ENCODE peak calls at places on chromosomes 13 and 19, in ten cellular contexts. One of them, this sample, is unnamed.

GRCh38 chr13:51675385-51675784 is 91.1 kb downstream of the WDFY2 start:
- DNase-seq in NCI-H2029: no peak
- DNase-seq in stimulated activated CD8-positive, alpha-beta memory T cell treated with anti-CD3 and anti-CD28 coated beads, Interleukin-12 subunit alpha, Interleukin-12 subunit beta, amount 100 ng/mL, for 4 hours: no peak
- DNase-seq in NCI-H1092 treated with DMSO at 0.1 percent for 48 hours: no peak
- DNase-seq in NCI-H1694: no peak
- DNase-seq in DMS153: no peak
- DNase-seq in RCC 7860: no peak
- DNase-seq in type B pancreatic cell: no peak
- DNase-seq in cardiac muscle cell: no peak
- DNase-seq in GM04504: no peak
- DNase-seq in this sample: no peak

GRCh38 chr19:39144487-39145071 is 19.0 kb downstream of the PAK4 start:
- DNase-seq in NCI-H2029: no peak
- DNase-seq in stimulated activated CD8-positive, alpha-beta memory T cell treated with anti-CD3 and anti-CD28 coated beads, Interleukin-12 subunit alpha, Interleukin-12 subunit beta, amount 100 ng/mL, for 4 hours: no peak
- DNase-seq in NCI-H1092 treated with DMSO at 0.1 percent for 48 hours: no peak
- DNase-seq in NCI-H1694: no peak
- DNase-seq in DMS153: no peak
- DNase-seq in RCC 7860: no peak
- DNase-seq in type B pancreatic cell: no peak
- DNase-seq in cardiac muscle cell: peak
- DNase-seq in GM04504: no peak
- DNase-seq in this sample: no peak

GRCh38 chr19:38263696-38264485 is 482 bp upstream of the SPINT2 start:
- DNase-seq in NCI-H2029: peak
- DNase-seq in stimulated activated CD8-positive, alpha-beta memory T cell treated with anti-CD3 and anti-CD28 coated beads, Interleukin-12 subunit alpha, Interleukin-12 subunit beta, amount 100 ng/mL, for 4 hours: peak
- DNase-seq in NCI-H1092 treated with DMSO at 0.1 percent for 48 hours: peak
- DNase-seq in NCI-H1694: no peak
- DNase-seq in DMS153: peak
- DNase-seq in RCC 7860: peak
- DNase-seq in type B pancreatic cell: no peak
- DNase-seq in cardiac muscle cell: peak
- DNase-seq in GM04504: no peak
- DNase-seq in this sample: peak

GRCh38 chr13:35712907-35713685 is 236.6 kb upstream of the MAB21L1 start:
- DNase-seq in NCI-H2029: no peak
- DNase-seq in stimulated activated CD8-positive, alpha-beta memory T cell treated with anti-CD3 and anti-CD28 coated beads, Interleukin-12 subunit alpha, Interleukin-12 subunit beta, amount 100 ng/mL, for 4 hours: no peak
- DNase-seq in NCI-H1092 treated with DMSO at 0.1 percent for 48 hours: no peak
- DNase-seq in NCI-H1694: no peak
- DNase-seq in DMS153: no peak
- DNase-seq in RCC 7860: no peak
- DNase-seq in type B pancreatic cell: no peak
- DNase-seq in cardiac muscle cell: peak
- DNase-seq in GM04504: peak
- DNase-seq in this sample: no peak

GRCh38 chr19:50465986-50466771 is 10.1 kb upstream of the EMC10 start:
- DNase-seq in NCI-H2029: peak
- DNase-seq in stimulated activated CD8-positive, alpha-beta memory T cell treated with anti-CD3 and anti-CD28 coated beads, Interleukin-12 subunit alpha, Interleukin-12 subunit beta, amount 100 ng/mL, for 4 hours: no peak
- DNase-seq in NCI-H1092 treated with DMSO at 0.1 percent for 48 hours: peak
- DNase-seq in NCI-H1694: no peak
- DNase-seq in DMS153: peak
- DNase-seq in RCC 7860: no peak
- DNase-seq in type B pancreatic cell: no peak
- DNase-seq in cardiac muscle cell: no peak
- DNase-seq in GM04504: no peak
- DNase-seq in this sample: no peak

GRCh38 chr19:35495107-35496064 is 5.1 kb upstream of the KRTDAP start:
- DNase-seq in NCI-H2029: peak
- DNase-seq in stimulated activated CD8-positive, alpha-beta memory T cell treated with anti-CD3 and anti-CD28 coated beads, Interleukin-12 subunit alpha, Interleukin-12 subunit beta, amount 100 ng/mL, for 4 hours: peak
- DNase-seq in NCI-H1092 treated with DMSO at 0.1 percent for 48 hours: peak
- DNase-seq in NCI-H1694: peak
- DNase-seq in DMS153: peak
- DNase-seq in RCC 7860: peak
- DNase-seq in type B pancreatic cell: no peak
- DNase-seq in cardiac muscle cell: peak
- DNase-seq in GM04504: no peak
- DNase-seq in this sample: peak

GRCh38 chr19:39828015-39828633 is 5.8 kb downstream of the DYRK1B start:
- DNase-seq in NCI-H2029: peak
- DNase-seq in stimulated activated CD8-positive, alpha-beta memory T cell treated with anti-CD3 and anti-CD28 coated beads, Interleukin-12 subunit alpha, Interleukin-12 subunit beta, amount 100 ng/mL, for 4 hours: no peak
- DNase-seq in NCI-H1092 treated with DMSO at 0.1 percent for 48 hours: no peak
- DNase-seq in NCI-H1694: no peak
- DNase-seq in DMS153: peak
- DNase-seq in RCC 7860: no peak
- DNase-seq in type B pancreatic cell: no peak
- DNase-seq in cardiac muscle cell: no peak
- DNase-seq in GM04504: no peak
- DNase-seq in this sample: no peak

GRCh38 chr13:69755101-69755500 is 352.5 kb upstream of the ATXN8OS start:
- DNase-seq in NCI-H2029: no peak
- DNase-seq in stimulated activated CD8-positive, alpha-beta memory T cell treated with anti-CD3 and anti-CD28 coated beads, Interleukin-12 subunit alpha, Interleukin-12 subunit beta, amount 100 ng/mL, for 4 hours: no peak
- DNase-seq in NCI-H1092 treated with DMSO at 0.1 percent for 48 hours: no peak
- DNase-seq in NCI-H1694: no peak
- DNase-seq in DMS153: no peak
- DNase-seq in RCC 7860: no peak
- DNase-seq in type B pancreatic cell: no peak
- DNase-seq in cardiac muscle cell: no peak
- DNase-seq in GM04504: no peak
- DNase-seq in this sample: no peak

GRCh38 chr19:55229789-55230182 is 1.2 kb upstream of the TMEM86B start:
- DNase-seq in NCI-H2029: no peak
- DNase-seq in stimulated activated CD8-positive, alpha-beta memory T cell treated with anti-CD3 and anti-CD28 coated beads, Interleukin-12 subunit alpha, Interleukin-12 subunit beta, amount 100 ng/mL, for 4 hours: no peak
- DNase-seq in NCI-H1092 treated with DMSO at 0.1 percent for 48 hours: no peak
- DNase-seq in NCI-H1694: no peak
- DNase-seq in DMS153: no peak
- DNase-seq in RCC 7860: no peak
- DNase-seq in type B pancreatic cell: no peak
- DNase-seq in cardiac muscle cell: no peak
- DNase-seq in GM04504: no peak
- DNase-seq in this sample: no peak

GRCh38 chr19:11480927-11481776 is at the start of gene ELAVL3:
- DNase-seq in NCI-H2029: peak
- DNase-seq in stimulated activated CD8-positive, alpha-beta memory T cell treated with anti-CD3 and anti-CD28 coated beads, Interleukin-12 subunit alpha, Interleukin-12 subunit beta, amount 100 ng/mL, for 4 hours: no peak
- DNase-seq in NCI-H1092 treated with DMSO at 0.1 percent for 48 hours: peak
- DNase-seq in NCI-H1694: no peak
- DNase-seq in DMS153: peak
- DNase-seq in RCC 7860: no peak
- DNase-seq in type B pancreatic cell: no peak
- DNase-seq in cardiac muscle cell: no peak
- DNase-seq in GM04504: no peak
- DNase-seq in this sample: no peak

GRCh38 chr13:31929031-31929770 is 102.4 kb upstream of the FRY start:
- DNase-seq in NCI-H2029: no peak
- DNase-seq in stimulated activated CD8-positive, alpha-beta memory T cell treated with anti-CD3 and anti-CD28 coated beads, Interleukin-12 subunit alpha, Interleukin-12 subunit beta, amount 100 ng/mL, for 4 hours: no peak
- DNase-seq in NCI-H1092 treated with DMSO at 0.1 percent for 48 hours: no peak
- DNase-seq in NCI-H1694: no peak
- DNase-seq in DMS153: no peak
- DNase-seq in RCC 7860: no peak
- DNase-seq in type B pancreatic cell: no peak
- DNase-seq in cardiac muscle cell: no peak
- DNase-seq in GM04504: no peak
- DNase-seq in this sample: no peak

GRCh38 chr13:111539252-111539651 is 218.8 kb downstream of the TEX29 start:
- DNase-seq in NCI-H2029: no peak
- DNase-seq in stimulated activated CD8-positive, alpha-beta memory T cell treated with anti-CD3 and anti-CD28 coated beads, Interleukin-12 subunit alpha, Interleukin-12 subunit beta, amount 100 ng/mL, for 4 hours: no peak
- DNase-seq in NCI-H1092 treated with DMSO at 0.1 percent for 48 hours: no peak
- DNase-seq in NCI-H1694: no peak
- DNase-seq in DMS153: no peak
- DNase-seq in RCC 7860: no peak
- DNase-seq in type B pancreatic cell: no peak
- DNase-seq in cardiac muscle cell: no peak
- DNase-seq in GM04504: no peak
- DNase-seq in this sample: no peak

GRCh38 chr19:1799695-1800342 is 12.3 kb downstream of the ATP8B3 start:
- DNase-seq in NCI-H2029: peak
- DNase-seq in stimulated activated CD8-positive, alpha-beta memory T cell treated with anti-CD3 and anti-CD28 coated beads, Interleukin-12 subunit alpha, Interleukin-12 subunit beta, amount 100 ng/mL, for 4 hours: no peak
- DNase-seq in NCI-H1092 treated with DMSO at 0.1 percent for 48 hours: peak
- DNase-seq in NCI-H1694: no peak
- DNase-seq in DMS153: no peak
- DNase-seq in RCC 7860: no peak
- DNase-seq in type B pancreatic cell: no peak
- DNase-seq in cardiac muscle cell: no peak
- DNase-seq in GM04504: no peak
- DNase-seq in this sample: no peak

GRCh38 chr13:32624441-32624840 is 38.2 kb downstream of the PDS5B start:
- DNase-seq in NCI-H2029: no peak
- DNase-seq in stimulated activated CD8-positive, alpha-beta memory T cell treated with anti-CD3 and anti-CD28 coated beads, Interleukin-12 subunit alpha, Interleukin-12 subunit beta, amount 100 ng/mL, for 4 hours: no peak
- DNase-seq in NCI-H1092 treated with DMSO at 0.1 percent for 48 hours: no peak
- DNase-seq in NCI-H1694: no peak
- DNase-seq in DMS153: no peak
- DNase-seq in RCC 7860: no peak
- DNase-seq in type B pancreatic cell: no peak
- DNase-seq in cardiac muscle cell: peak
- DNase-seq in GM04504: no peak
- DNase-seq in this sample: no peak

GRCh38 chr19:12828494-12828893 is 5.9 kb downstream of the RTBDN start:
- DNase-seq in NCI-H2029: peak
- DNase-seq in stimulated activated CD8-positive, alpha-beta memory T cell treated with anti-CD3 and anti-CD28 coated beads, Interleukin-12 subunit alpha, Interleukin-12 subunit beta, amount 100 ng/mL, for 4 hours: no peak
- DNase-seq in NCI-H1092 treated with DMSO at 0.1 percent for 48 hours: peak
- DNase-seq in NCI-H1694: peak
- DNase-seq in DMS153: peak
- DNase-seq in RCC 7860: no peak
- DNase-seq in type B pancreatic cell: no peak
- DNase-seq in cardiac muscle cell: peak
- DNase-seq in GM04504: no peak
- DNase-seq in this sample: no peak

This sample was measured in right cardiac atrium.